ENCODE peak calls at places on chromosomes 1 and 21, in five cellular contexts. P, O, U, Y and F are unnamed samples.

GRCh38 chr21:22795644-22796043 is 1797.4 kb downstream of the NCAM2 start:
- DNase-seq in P (no peak), O (no peak), U (no peak), Y (no peak), F (no peak)

GRCh38 chr1:27179373-27179772 is 24.4 kb upstream of the SLC9A1 start:
- DNase-seq in P (no peak), O (peak; percentile 56), U (no peak), Y (peak; percentile 39), F (no peak)

GRCh38 chr1:218957971-218958370 is 215.7 kb upstream of the LYPLAL1 start:
- DNase-seq in P (no peak), O (no peak), U (no peak), Y (no peak), F (no peak)

GRCh38 chr1:221863635-221864034 is 121.7 kb upstream of the DUSP10 start:
- DNase-seq in P (no peak), O (no peak), U (no peak), Y (no peak), F (no peak)

GRCh38 chr1:153565529-153566374 is at the start of gene S100A2:
- DNase-seq in P (peak; percentile 30), O (peak; percentile 99), U (peak; percentile 57), Y (peak; percentile 91), F (no peak)

GRCh38 chr1:112674986-112675727 is 698 bp downstream of the MOV10 start:
- DNase-seq in P (peak; percentile 37), O (no peak), U (peak; percentile 53), Y (no peak), F (peak; percentile 35)

GRCh38 chr1:7555391-7556185 is 215.5 kb upstream of the VAMP3 start:
- DNase-seq in P (no peak), O (peak; percentile 8), U (no peak), Y (no peak), F (no peak)

GRCh38 chr1:3453891-3454810 is at the start of gene ARHGEF16:
- DNase-seq in P (peak; percentile 15), O (no peak), U (peak; percentile 31), Y (peak; percentile 44), F (peak; percentile 29)

GRCh38 chr1:119732465-119733168 is 20.9 kb downstream of the PHGDH start:
- DNase-seq in P (no peak), O (no peak), U (no peak), Y (peak; percentile 10), F (no peak)

GRCh38 chr1:53669511-53670191 is 69.3 kb downstream of the GLIS1 start:
- DNase-seq in P (no peak), O (no peak), U (no peak), Y (no peak), F (no peak)

GRCh38 chr21:31198575-31198974 is 145.5 kb downstream of the TIAM1 start:
- DNase-seq in P (no peak), O (no peak), U (no peak), Y (peak; percentile 81), F (no peak)

GRCh38 chr1:155882235-155882634 is 22.9 kb downstream of the SYT11 start:
- DNase-seq in P (no peak), O (no peak), U (no peak), Y (no peak), F (no peak)

GRCh38 chr21:42363331-42363730 is 3.0 kb downstream of the TFF1 start:
- DNase-seq in P (no peak), O (no peak), U (no peak), Y (no peak), F (no peak)

GRCh38 chr1:10400013-10400412 is 1.1 kb downstream of the PGD start:
- DNase-seq in P (no peak), O (no peak), U (no peak), Y (no peak), F (no peak)

GRCh38 chr1:8421721-8422120 is 103.8 kb downstream of the SLC45A1 start:
- DNase-seq in P (no peak), O (no peak), U (no peak), Y (peak; percentile 36), F (no peak)

GRCh38 chr1:161139765-161140164 is 7.3 kb upstream of the DEDD start:
- DNase-seq in P (no peak), O (no peak), U (peak; percentile 47), Y (peak; percentile 79), F (no peak)

GRCh38 chr1:21647431-21648373 is 21.5 kb downstream of the RAP1GAP start:
- DNase-seq in P (no peak), O (no peak), U (peak; percentile 26), Y (peak; percentile 65), F (no peak)

GRCh38 chr21:43702785-43703067 is 16.2 kb upstream of the PDXK start:
- DNase-seq in P (no peak), O (no peak), U (no peak), Y (no peak), F (no peak)